ENCODE peak calls at places on chromosomes 3 and 15, in five cellular contexts. One of them, this sample, is unnamed.
A peak's percentile ranks its signal among the peaks of the same experiment; 100 is the strongest.

GRCh38 chr3:59850352-59850870 is 800.6 kb upstream of the CFAP20DC start:
- DNase-seq in tibial artery: no peak
- DNase-seq in RWPE1: no peak
- DNase-seq in mesenchymal stem cell: no peak
- DNase-seq in substantia nigra: no peak
- DNase-seq in this sample: no peak

GRCh38 chr3:192652731-192653130 is 74.6 kb downstream of the FGF12 start:
- DNase-seq in tibial artery: no peak
- DNase-seq in mesenchymal stem cell: no peak
- DNase-seq in substantia nigra: no peak
- DNase-seq in RWPE1: no peak
- DNase-seq in this sample: no peak

GRCh38 chr3:76652524-76652923 is 387.4 kb upstream of the ROBO2 start:
- DNase-seq in mesenchymal stem cell: no peak
- DNase-seq in RWPE1: no peak
- DNase-seq in tibial artery: no peak
- DNase-seq in substantia nigra: no peak
- DNase-seq in this sample: no peak

GRCh38 chr15:63939531-63940130 is 105.9 kb upstream of the HERC1 start:
- DNase-seq in tibial artery: no peak
- DNase-seq in mesenchymal stem cell: peak; percentile 86
- DNase-seq in substantia nigra: no peak
- DNase-seq in RWPE1: no peak
- DNase-seq in this sample: peak; percentile 23

GRCh38 chr15:33160054-33160453 is 34.5 kb downstream of the FMN1 start:
- DNase-seq in tibial artery: no peak
- DNase-seq in mesenchymal stem cell: no peak
- DNase-seq in substantia nigra: no peak
- DNase-seq in RWPE1: no peak
- DNase-seq in this sample: no peak

GRCh38 chr3:36488077-36488789 is 107.9 kb downstream of the STAC start:
- DNase-seq in tibial artery: no peak
- DNase-seq in substantia nigra: no peak
- DNase-seq in mesenchymal stem cell: no peak
- DNase-seq in RWPE1: no peak
- DNase-seq in this sample: no peak

GRCh38 chr15:31309893-31310606 is 16.6 kb upstream of the KLF13 start:
- DNase-seq in mesenchymal stem cell: no peak
- DNase-seq in substantia nigra: no peak
- DNase-seq in tibial artery: no peak
- DNase-seq in RWPE1: no peak
- DNase-seq in this sample: no peak

GRCh38 chr3:104556372-104557078 is 810.2 kb upstream of the ALCAM start:
- DNase-seq in tibial artery: no peak
- DNase-seq in substantia nigra: no peak
- DNase-seq in RWPE1: no peak
- DNase-seq in mesenchymal stem cell: peak; percentile 5
- DNase-seq in this sample: no peak

GRCh38 chr3:143090486-143090885 is 29.1 kb upstream of the CHST2 start:
- DNase-seq in substantia nigra: peak; percentile 15
- DNase-seq in mesenchymal stem cell: no peak
- DNase-seq in RWPE1: no peak
- DNase-seq in tibial artery: no peak
- DNase-seq in this sample: no peak

GRCh38 chr3:175941352-175941751 is 1082.2 kb downstream of the NAALADL2 start:
- DNase-seq in RWPE1: no peak
- DNase-seq in substantia nigra: no peak
- DNase-seq in tibial artery: no peak
- DNase-seq in mesenchymal stem cell: no peak
- DNase-seq in this sample: no peak

GRCh38 chr3:171065732-171066131 is 39.2 kb upstream of the SLC2A2 start:
- DNase-seq in mesenchymal stem cell: no peak
- DNase-seq in RWPE1: no peak
- DNase-seq in substantia nigra: no peak
- DNase-seq in tibial artery: no peak
- DNase-seq in this sample: no peak

GRCh38 chr3:13002398-13003124 is 70.7 kb downstream of the IQSEC1 start:
- DNase-seq in substantia nigra: no peak
- DNase-seq in tibial artery: no peak
- DNase-seq in mesenchymal stem cell: no peak
- DNase-seq in RWPE1: no peak
- DNase-seq in this sample: no peak

GRCh38 chr3:38658886-38659285 is 9.4 kb upstream of the SCN5A start:
- DNase-seq in mesenchymal stem cell: no peak
- DNase-seq in RWPE1: no peak
- DNase-seq in substantia nigra: no peak
- DNase-seq in tibial artery: no peak
- DNase-seq in this sample: no peak

GRCh38 chr3:58383476-58383875 is 50.2 kb downstream of the PDHB start:
- DNase-seq in RWPE1: no peak
- DNase-seq in substantia nigra: no peak
- DNase-seq in tibial artery: no peak
- DNase-seq in mesenchymal stem cell: peak; percentile 54
- DNase-seq in this sample: no peak

GRCh38 chr15:39486546-39487081 is 94.3 kb upstream of the THBS1 start:
- DNase-seq in RWPE1: no peak
- DNase-seq in mesenchymal stem cell: peak; percentile 54
- DNase-seq in substantia nigra: no peak
- DNase-seq in tibial artery: no peak
- DNase-seq in this sample: no peak

GRCh38 chr3:66256806-66257205 is 36.0 kb downstream of the SLC25A26 start:
- DNase-seq in RWPE1: no peak
- DNase-seq in substantia nigra: no peak
- DNase-seq in tibial artery: no peak
- DNase-seq in mesenchymal stem cell: no peak
- DNase-seq in this sample: no peak

GRCh38 chr3:100893590-100893989 is 99.6 kb downstream of the ABI3BP start:
- DNase-seq in substantia nigra: no peak
- DNase-seq in tibial artery: peak; percentile 66
- DNase-seq in mesenchymal stem cell: peak; percentile 41
- DNase-seq in RWPE1: no peak
- DNase-seq in this sample: no peak

GRCh38 chr3:35674451-35675109 is 35.3 kb downstream of the ARPP21 start:
- DNase-seq in tibial artery: no peak
- DNase-seq in mesenchymal stem cell: no peak
- DNase-seq in substantia nigra: no peak
- DNase-seq in RWPE1: no peak
- DNase-seq in this sample: no peak

DNA sequence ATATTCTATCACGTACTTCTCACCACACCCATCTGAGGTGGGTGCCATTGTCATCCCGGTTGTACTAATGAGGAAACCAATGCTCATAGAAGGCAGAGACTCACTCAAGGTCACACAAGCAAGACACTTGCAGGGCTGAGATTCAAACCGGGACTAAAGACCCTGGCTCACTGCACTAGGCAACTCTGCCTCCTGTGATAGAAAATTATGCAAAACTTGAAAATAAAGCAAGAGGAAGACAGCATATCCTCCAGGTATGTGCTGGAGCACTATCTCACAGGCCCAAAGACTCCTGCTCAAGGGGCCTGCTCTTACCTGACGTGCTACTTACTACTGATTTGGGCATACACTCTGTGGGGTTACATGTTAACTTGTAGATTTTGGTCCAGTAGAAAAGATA is 25.6 kb downstream of the ANXA2 start:
- DNase-seq in substantia nigra: no peak
- DNase-seq in mesenchymal stem cell: peak; percentile 26
- DNase-seq in tibial artery: no peak
- DNase-seq in RWPE1: no peak
- DNase-seq in this sample: no peak
- H3K27ac ChIP-seq in substantia nigra: no peak overlapping the region
- H3K27ac ChIP-seq in mesenchymal stem cell: peak overlapping the region; percentile 98
- H3K27ac ChIP-seq in tibial artery: peak overlapping the region; percentile 75
- H3K27ac ChIP-seq in RWPE1: peak overlapping the region; percentile 98
- H3K27ac ChIP-seq in this sample: peak overlapping the region; percentile 97

GRCh38 chr3:49841806-49842205 is 14.6 kb downstream of the TRAIP start:
- DNase-seq in mesenchymal stem cell: no peak
- DNase-seq in RWPE1: no peak
- DNase-seq in substantia nigra: no peak
- DNase-seq in tibial artery: no peak
- DNase-seq in this sample: no peak
- H3K27ac ChIP-seq in mesenchymal stem cell: no peak overlapping the region
- H3K27ac ChIP-seq in RWPE1: peak overlapping the region; percentile 61
- H3K27ac ChIP-seq in substantia nigra: no peak overlapping the region
- H3K27ac ChIP-seq in tibial artery: no peak overlapping the region
- H3K27ac ChIP-seq in this sample: no peak overlapping the region

GRCh38 chr3:64262574-64263114 is 37.4 kb upstream of the PRICKLE2 start:
- DNase-seq in mesenchymal stem cell: no peak
- DNase-seq in tibial artery: no peak
- DNase-seq in substantia nigra: no peak
- DNase-seq in RWPE1: no peak
- DNase-seq in this sample: no peak

GRCh38 chr3:64255941-64256340 is 30.7 kb upstream of the PRICKLE2 start:
- DNase-seq in mesenchymal stem cell: no peak
- DNase-seq in tibial artery: no peak
- DNase-seq in substantia nigra: no peak
- DNase-seq in RWPE1: no peak
- DNase-seq in this sample: no peak

GRCh38 chr3:64257096-64257755 is 32.0 kb upstream of the PRICKLE2 start:
- DNase-seq in mesenchymal stem cell: no peak
- DNase-seq in RWPE1: no peak
- DNase-seq in substantia nigra: no peak
- DNase-seq in tibial artery: no peak
- DNase-seq in this sample: no peak

GRCh38 chr3:64260391-64260790 is 35.1 kb upstream of the PRICKLE2 start:
- DNase-seq in mesenchymal stem cell: peak; percentile 63
- DNase-seq in RWPE1: no peak
- DNase-seq in tibial artery: no peak
- DNase-seq in substantia nigra: no peak
- DNase-seq in this sample: peak; percentile 23

GRCh38 chr3:64259646-64260045 is 34.4 kb upstream of the PRICKLE2 start:
- DNase-seq in mesenchymal stem cell: no peak
- DNase-seq in substantia nigra: no peak
- DNase-seq in tibial artery: no peak
- DNase-seq in RWPE1: no peak
- DNase-seq in this sample: no peak
- H3K27ac ChIP-seq in mesenchymal stem cell: no peak overlapping the region
- H3K27ac ChIP-seq in substantia nigra: no peak overlapping the region
- H3K27ac ChIP-seq in tibial artery: peak overlapping the region; percentile 49
- H3K27ac ChIP-seq in RWPE1: no peak overlapping the region
- H3K27ac ChIP-seq in this sample: no peak overlapping the region

DNA sequence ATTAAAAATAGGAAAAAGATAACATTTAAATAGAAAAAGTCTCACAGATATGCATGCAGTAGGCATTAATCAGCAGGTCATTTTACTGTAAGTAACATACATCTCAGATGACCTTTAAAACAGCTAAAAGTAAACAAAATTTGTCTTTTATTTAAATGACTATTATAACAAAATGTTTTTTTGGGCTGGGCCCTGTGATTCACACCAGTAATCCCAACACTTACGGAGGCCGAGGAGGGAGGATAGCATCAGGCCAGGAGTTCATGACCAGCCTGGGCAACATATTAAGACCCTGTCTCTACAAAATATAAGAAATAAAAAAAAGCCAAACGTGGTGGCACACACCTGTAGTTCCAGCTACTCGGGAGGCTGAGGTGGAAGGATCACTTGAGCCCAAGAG is 14.8 kb downstream of the IQGAP1 start:
- DNase-seq in RWPE1: no peak
- DNase-seq in substantia nigra: no peak
- DNase-seq in mesenchymal stem cell: no peak
- DNase-seq in tibial artery: no peak
- DNase-seq in this sample: no peak
- H3K27ac ChIP-seq in RWPE1: peak overlapping the region; percentile 92
- H3K27ac ChIP-seq in substantia nigra: no peak overlapping the region
- H3K27ac ChIP-seq in mesenchymal stem cell: peak overlapping the region; percentile 90
- H3K27ac ChIP-seq in tibial artery: peak overlapping the region; percentile 93
- H3K27ac ChIP-seq in this sample: peak overlapping the region; percentile 22

GRCh38 chr15:90932660-90932991 is 277 bp upstream of the HDDC3 start:
- DNase-seq in mesenchymal stem cell: no peak
- DNase-seq in substantia nigra: no peak
- DNase-seq in RWPE1: no peak
- DNase-seq in tibial artery: no peak
- DNase-seq in this sample: no peak
- H3K27ac ChIP-seq in mesenchymal stem cell: no peak overlapping the region
- H3K27ac ChIP-seq in substantia nigra: peak overlapping the region; percentile 94
- H3K27ac ChIP-seq in RWPE1: peak overlapping the region; percentile 90
- H3K27ac ChIP-seq in tibial artery: peak overlapping the region; percentile 87
- H3K27ac ChIP-seq in this sample: no peak overlapping the region

GRCh38 chr15:62394079-62394478 is 229.0 kb upstream of the C2CD4B start:
- DNase-seq in substantia nigra: no peak
- DNase-seq in mesenchymal stem cell: peak; percentile 44
- DNase-seq in RWPE1: no peak
- DNase-seq in tibial artery: no peak
- DNase-seq in this sample: no peak
- H3K27ac ChIP-seq in substantia nigra: no peak overlapping the region
- H3K27ac ChIP-seq in mesenchymal stem cell: no peak overlapping the region
- H3K27ac ChIP-seq in RWPE1: no peak overlapping the region
- H3K27ac ChIP-seq in tibial artery: peak overlapping the region; percentile 79
- H3K27ac ChIP-seq in this sample: no peak overlapping the region

DNA sequence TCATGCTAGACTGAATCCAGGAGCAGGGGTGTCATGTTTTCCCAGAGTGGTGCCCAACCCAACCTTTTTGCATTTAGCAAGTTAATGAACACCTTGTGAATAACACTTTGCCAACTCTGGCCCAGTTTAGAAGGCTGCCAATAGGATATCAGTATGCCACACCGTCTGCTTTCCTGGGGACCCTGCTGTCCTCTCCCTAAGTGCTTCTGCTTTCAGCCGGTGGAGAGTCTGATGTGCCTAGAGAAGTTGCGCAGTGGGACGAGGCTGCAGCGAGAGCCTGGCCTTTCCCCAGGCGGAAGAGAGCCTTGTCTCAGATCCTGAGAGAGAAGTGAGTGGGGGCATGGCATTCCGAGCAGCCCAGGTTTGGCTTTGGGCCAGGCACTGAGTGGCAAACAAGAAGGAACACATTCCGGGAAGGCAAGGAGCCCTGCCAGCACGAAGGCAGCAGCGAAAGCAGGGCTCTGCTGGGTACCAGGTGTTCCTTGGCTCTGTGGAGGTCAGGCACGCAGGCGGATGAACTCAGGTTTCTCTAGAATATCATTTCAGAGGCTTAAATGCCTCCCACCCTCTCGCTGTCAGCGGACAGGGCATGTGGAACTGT is 36.9 kb downstream of the SENP8 start:
- DNase-seq in mesenchymal stem cell: peak; percentile 11
- DNase-seq in tibial artery: peak; percentile 84
- DNase-seq in substantia nigra: no peak
- DNase-seq in RWPE1: peak; percentile 81
- DNase-seq in this sample: no peak
- H3K27ac ChIP-seq in mesenchymal stem cell: peak overlapping the region; percentile 60
- H3K27ac ChIP-seq in tibial artery: peak overlapping the region; percentile 63
- H3K27ac ChIP-seq in substantia nigra: peak overlapping the region; percentile 42
- H3K27ac ChIP-seq in RWPE1: peak overlapping the region; percentile 90
- H3K27ac ChIP-seq in this sample: no peak overlapping the region

This sample was measured in AG04450.